ENCODE peak calls at places on chromosome 11, in nine cellular contexts. Z, E, G, W, I, F, U, Q and X are unnamed samples.

GRCh38 chr11:83119216-83119615 is 37.7 kb upstream of the PCF11 start:
- DNase-seq in U (no peak), Z (no peak), W (no peak), Q (no peak), F (no peak), G (peak; percentile 11), I (no peak), E (no peak), X (no peak)

GRCh38 chr11:64743591-64744543 is at the start of gene RASGRP2:
- DNase-seq in G (no peak), I (peak; percentile 84), W (peak; percentile 75), Q (peak; percentile 90), F (peak; percentile 82), E (peak; percentile 72), Z (peak; percentile 65), U (peak; percentile 82), X (no peak)

GRCh38 chr11:8803973-8804372 is 107.0 kb upstream of the AKIP1 start:
- DNase-seq in Q (peak; percentile 77), Z (no peak), U (no peak), E (no peak), W (no peak), G (no peak), F (no peak), I (no peak), X (no peak)

GRCh38 chr11:123454796-123455195 is 24.7 kb downstream of the GRAMD1B start:
- DNase-seq in I (no peak), F (no peak), U (no peak), G (no peak), W (no peak), E (no peak), Q (no peak), Z (no peak), X (no peak)

GRCh38 chr11:128776434-128777284 is 82.8 kb downstream of the FLI1 start:
- DNase-seq in G (peak; percentile 33), U (no peak), W (peak; percentile 41), I (no peak), E (peak; percentile 57), Q (no peak), F (peak; percentile 77), Z (peak; percentile 53), X (no peak)

GRCh38 chr11:1126935-1127663 is 30.7 kb upstream of the MUC5AC start:
- DNase-seq in E (no peak), G (no peak), I (no peak), F (peak; percentile 3), Q (peak; percentile 10), U (no peak), Z (no peak), W (no peak), X (no peak)

GRCh38 chr11:115185931-115186330 is 318.3 kb downstream of the CADM1 start:
- DNase-seq in G (no peak), Q (no peak), Z (no peak), U (no peak), W (no peak), E (no peak), I (no peak), F (no peak), X (no peak)

GRCh38 chr11:16946477-16947282 is 67.5 kb downstream of the PLEKHA7 start:
- DNase-seq in W (no peak), E (no peak), Z (no peak), F (no peak), Q (no peak), G (no peak), I (no peak), U (no peak), X (no peak)

GRCh38 chr11:86955111-86955673 is at the start of gene FZD4:
- DNase-seq in E (peak; percentile 93), U (peak; percentile 94), G (peak; percentile 78), F (peak; percentile 93), Q (peak; percentile 89), I (peak; percentile 93), Z (peak; percentile 92), W (peak; percentile 78), X (no peak)

GRCh38 chr11:64275841-64276240 is 8.6 kb downstream of the BAD start:
- DNase-seq in E (no peak), I (no peak), W (no peak), U (no peak), F (no peak), Q (no peak), Z (no peak), G (no peak), X (no peak)

GRCh38 chr11:90216611-90217010 is 6.2 kb downstream of the CHORDC1 start:
- DNase-seq in Z (no peak), G (no peak), Q (no peak), I (no peak), W (no peak), U (no peak), E (no peak), F (no peak), X (no peak)

GRCh38 chr11:22730319-22730718 is 63.9 kb downstream of the GAS2 start:
- DNase-seq in Q (no peak), W (no peak), U (no peak), Z (no peak), G (peak; percentile 1), E (no peak), F (no peak), I (no peak), X (no peak)

GRCh38 chr11:1772270-1773130 is 8.8 kb upstream of the CTSD start:
- DNase-seq in F (no peak), Z (peak; percentile 41), Q (peak; percentile 90), U (peak; percentile 57), G (peak; percentile 91), I (peak; percentile 68), W (peak; percentile 95), E (peak; percentile 46), X (no peak)

GRCh38 chr11:29629281-29629680 is 387.5 kb downstream of the KCNA4 start:
- DNase-seq in I (no peak), W (no peak), Z (no peak), Q (no peak), E (no peak), G (no peak), F (no peak), U (no peak), X (no peak)

GRCh38 chr11:21552910-21553309 is 640.0 kb upstream of the ANO5 start:
- DNase-seq in E (no peak), I (no peak), W (no peak), Z (no peak), Q (no peak), G (no peak), U (no peak), F (no peak), X (no peak)

GRCh38 chr11:48101958-48102357 is 114.7 kb upstream of the OR4B1 start:
- DNase-seq in Z (peak; percentile 11), W (no peak), I (no peak), F (no peak), Q (no peak), G (no peak), E (no peak), U (peak; percentile 72), X (no peak)

GRCh38 chr11:113505541-113506375 is 30.6 kb upstream of the DRD2 start:
- DNase-seq in Z (no peak), Q (no peak), G (peak; percentile 36), U (no peak), F (peak; percentile 77), W (no peak), E (no peak), I (no peak), X (peak; percentile 47)

GRCh38 chr11:76803811-76804600 is 20.9 kb downstream of the TSKU start:
- DNase-seq in U (peak; percentile 55), Q (peak; percentile 38), F (no peak), I (no peak), W (peak; percentile 5), Z (peak; percentile 11), E (no peak), G (peak; percentile 46), X (no peak)

GRCh38 chr11:122645847-122646246 is 9.7 kb upstream of the UBASH3B start:
- DNase-seq in W (no peak), I (no peak), U (no peak), Q (no peak), G (peak; percentile 45), F (no peak), Z (no peak), E (no peak), X (no peak)

GRCh38 chr11:6615882-6616585 is 3.2 kb downstream of the TPP1 start:
- DNase-seq in I (no peak), G (peak; percentile 63), U (no peak), Z (no peak), W (no peak), E (no peak), Q (no peak), F (no peak), X (no peak)

DNA sequence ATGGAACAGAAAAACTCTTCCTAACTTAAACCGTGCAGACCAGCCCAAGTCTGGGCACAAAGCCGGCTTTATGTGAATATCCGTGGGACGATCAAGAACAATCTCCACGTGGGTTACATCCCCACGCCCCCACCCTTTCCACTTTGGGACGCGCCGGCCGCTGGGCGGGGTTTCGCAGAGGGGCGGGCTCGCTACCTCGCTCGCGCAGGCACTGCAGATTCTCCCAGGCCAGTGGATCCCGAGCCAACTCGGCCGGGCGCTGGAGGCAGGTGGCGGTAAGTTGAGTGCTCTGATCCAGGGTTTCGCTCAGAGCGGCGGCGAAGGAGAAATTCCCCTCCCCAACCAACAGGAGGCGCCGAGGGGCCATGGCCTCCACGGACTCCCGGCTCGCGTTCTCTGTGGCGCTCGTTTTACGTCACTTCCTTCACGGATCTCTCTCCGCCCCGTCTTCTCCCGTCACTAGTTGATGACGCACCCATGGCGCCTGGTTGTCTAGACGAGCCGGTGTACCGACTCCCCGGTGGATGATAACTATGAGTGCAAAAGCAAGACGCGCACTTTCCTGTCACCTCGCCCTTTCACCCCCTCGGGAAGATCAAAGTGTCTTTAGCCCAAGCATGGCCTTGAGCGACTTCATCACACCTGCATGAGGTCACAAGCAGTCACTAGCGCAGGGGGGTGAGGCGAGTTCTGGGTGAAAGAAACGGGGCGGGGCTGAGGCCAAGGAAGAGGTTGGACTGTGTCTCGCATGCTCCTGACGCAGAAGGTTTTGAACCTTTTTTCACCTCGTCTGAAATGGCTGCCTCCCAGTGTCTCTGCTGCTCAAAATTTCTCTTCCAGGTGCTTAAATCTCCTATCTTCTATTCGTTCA is at the start of the genes CFAP68 and FDXACB1:
- DNase-seq in W (peak; percentile 83), E (peak; percentile 97), U (peak; percentile 98), Z (peak; percentile 97), I (peak; percentile 97), Q (peak; percentile 98), F (peak; percentile 99), G (peak; percentile 97), X (peak; percentile 99)
- TF ChIP-seq POLR2A in W (peak; percentile 18), E (peak; percentile 88), U (no peak), Z (peak; percentile 80), I (peak; percentile 51), Q (peak; percentile 82), F (no peak), G (peak; percentile 34), X (no peak)

GRCh38 chr11:19240420-19241259 is at the start of gene E2F8:
- DNase-seq in F (peak; percentile 95), E (peak; percentile 87), Q (peak; percentile 95), G (peak; percentile 89), Z (peak; percentile 91), I (peak; percentile 96), W (peak; percentile 98), U (peak; percentile 95), X (no peak)
- TF ChIP-seq POLR2A in F (no peak), E (no peak), Q (no peak), G (no peak), Z (no peak), I (no peak), W (no peak), U (no peak), X (no peak)

GRCh38 chr11:126006068-126006467 is 56.6 kb downstream of the CDON start:
- DNase-seq in I (no peak), G (no peak), F (no peak), U (no peak), Z (no peak), W (no peak), E (no peak), Q (no peak), X (no peak)
- TF ChIP-seq POLR2A in I (no peak), G (no peak), F (no peak), U (no peak), Z (no peak), W (no peak), E (no peak), Q (no peak), X (no peak)

GRCh38 chr11:46378811-46379482 is 2.5 kb upstream of the MDK start:
- DNase-seq in Q (no peak), I (no peak), U (no peak), E (peak; percentile 52), Z (no peak), G (no peak), W (no peak), F (no peak), X (no peak)
- TF ChIP-seq POLR2A in Q (no peak), I (no peak), U (no peak), E (no peak), Z (no peak), G (no peak), W (no peak), F (no peak), X (no peak)